ENCODE peak calls at places on chromosomes 5 and 9, in six cellular contexts. V is Panc1, M is RWPE1, S is foreskin fibroblast, I is WTC11, L is tibial nerve. A is an unnamed sample.

GRCh38 chr9:18490591-18491370 is 16.8 kb downstream of the ADAMTSL1 start:
- DNase-seq in V (peak; percentile 59), M (peak; percentile 72), S (peak; percentile 99), I (no peak), L (no peak), A (no peak)

GRCh38 chr5:146520731-146521130 is 4.7 kb upstream of the GPR151 start:
- DNase-seq in V (no peak), M (no peak), S (no peak), I (no peak), L (no peak), A (no peak)

GRCh38 chr5:100726116-100726515 is 177.0 kb downstream of the ST8SIA4 start:
- DNase-seq in V (no peak), M (no peak), S (no peak), I (no peak), L (no peak), A (no peak)

GRCh38 chr9:115717711-115718173 is 435.8 kb upstream of the PAPPA start:
- DNase-seq in V (no peak), M (no peak), S (peak; percentile 45), I (no peak), L (no peak), A (no peak)

GRCh38 chr5:132506094-132506692 is 15.6 kb upstream of the IRF1 start:
- DNase-seq in V (no peak), M (peak; percentile 77), S (peak; percentile 86), I (no peak), L (no peak), A (no peak)

GRCh38 chr5:22651355-22651754 is 201.8 kb downstream of the CDH12 start:
- DNase-seq in V (no peak), M (no peak), S (no peak), I (no peak), L (no peak), A (no peak)

GRCh38 chr5:75457691-75458090 is 53.7 kb downstream of the CERT1 start:
- DNase-seq in V (no peak), M (peak; percentile 38), S (no peak), I (no peak), L (no peak), A (no peak)

GRCh38 chr5:98770158-98770910 is 3.1 kb upstream of the RGMB start:
- DNase-seq in V (no peak), M (no peak), S (peak; percentile 53), I (no peak), L (peak; percentile 31), A (peak; percentile 60)

GRCh38 chr9:79408617-79409016 is 163.1 kb upstream of the TLE4 start:
- DNase-seq in V (no peak), M (no peak), S (peak; percentile 8), I (no peak), L (no peak), A (no peak)

GRCh38 chr9:23559522-23559921 is 266.5 kb downstream of the ELAVL2 start:
- DNase-seq in V (no peak), M (no peak), S (no peak), I (no peak), L (no peak), A (no peak)

GRCh38 chr5:17223375-17224185 is 6.1 kb downstream of the BASP1 start:
- DNase-seq in V (no peak), M (no peak), S (no peak), I (no peak), L (no peak), A (no peak)

GRCh38 chr5:54362434-54362833 is 52.1 kb upstream of the ARL15 start:
- DNase-seq in V (no peak), M (no peak), S (peak; percentile 50), I (no peak), L (no peak), A (no peak)

GRCh38 chr9:100575765-100576368 is 2.0 kb upstream of the CAVIN4 start:
- DNase-seq in V (no peak), M (no peak), S (peak; percentile 68), I (no peak), L (no peak), A (no peak)

GRCh38 chr9:98967680-98968079 is 24.0 kb downstream of the COL15A1 start:
- DNase-seq in V (no peak), M (no peak), S (no peak), I (no peak), L (no peak), A (no peak)

GRCh38 chr5:172005708-172006377 is 595 bp downstream of the FBXW11 start:
- DNase-seq in V (no peak), M (peak; percentile 55), S (no peak), I (peak; percentile 34), L (no peak), A (no peak)

GRCh38 chr9:12723409-12724028 is 30.3 kb downstream of the TYRP1 start:
- DNase-seq in V (no peak), M (no peak), S (no peak), I (no peak), L (no peak), A (no peak)
- TF ChIP-seq CTCF in V (peak; percentile 26), M (peak; percentile 47), S (peak; percentile 40), I (no peak), L (peak; percentile 36), A (peak; percentile 63)

DNA sequence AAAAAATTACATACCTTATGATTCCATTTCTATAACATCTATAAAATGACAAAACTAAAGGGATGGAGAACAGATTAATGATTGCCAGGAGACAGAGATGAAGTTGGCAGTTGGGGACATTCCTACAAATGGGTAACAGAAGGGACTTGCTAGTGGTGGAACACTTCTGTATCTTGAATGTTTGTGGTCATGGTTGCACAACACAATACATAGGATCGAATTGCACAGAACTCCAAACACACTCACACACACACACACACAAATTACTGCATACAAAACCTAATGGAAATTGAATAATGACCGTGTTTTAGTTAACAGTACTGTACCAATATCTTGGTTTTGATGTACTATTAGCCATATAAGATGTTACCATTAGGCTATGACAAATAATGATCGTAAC is 330.7 kb upstream of the POU5F2 start:
- DNase-seq in V (no peak), M (no peak), S (peak; percentile 6), I (no peak), L (no peak), A (no peak)
- TF ChIP-seq CTCF in V (no peak), M (no peak), S (no peak), I (no peak), L (no peak), A (no peak)

DNA sequence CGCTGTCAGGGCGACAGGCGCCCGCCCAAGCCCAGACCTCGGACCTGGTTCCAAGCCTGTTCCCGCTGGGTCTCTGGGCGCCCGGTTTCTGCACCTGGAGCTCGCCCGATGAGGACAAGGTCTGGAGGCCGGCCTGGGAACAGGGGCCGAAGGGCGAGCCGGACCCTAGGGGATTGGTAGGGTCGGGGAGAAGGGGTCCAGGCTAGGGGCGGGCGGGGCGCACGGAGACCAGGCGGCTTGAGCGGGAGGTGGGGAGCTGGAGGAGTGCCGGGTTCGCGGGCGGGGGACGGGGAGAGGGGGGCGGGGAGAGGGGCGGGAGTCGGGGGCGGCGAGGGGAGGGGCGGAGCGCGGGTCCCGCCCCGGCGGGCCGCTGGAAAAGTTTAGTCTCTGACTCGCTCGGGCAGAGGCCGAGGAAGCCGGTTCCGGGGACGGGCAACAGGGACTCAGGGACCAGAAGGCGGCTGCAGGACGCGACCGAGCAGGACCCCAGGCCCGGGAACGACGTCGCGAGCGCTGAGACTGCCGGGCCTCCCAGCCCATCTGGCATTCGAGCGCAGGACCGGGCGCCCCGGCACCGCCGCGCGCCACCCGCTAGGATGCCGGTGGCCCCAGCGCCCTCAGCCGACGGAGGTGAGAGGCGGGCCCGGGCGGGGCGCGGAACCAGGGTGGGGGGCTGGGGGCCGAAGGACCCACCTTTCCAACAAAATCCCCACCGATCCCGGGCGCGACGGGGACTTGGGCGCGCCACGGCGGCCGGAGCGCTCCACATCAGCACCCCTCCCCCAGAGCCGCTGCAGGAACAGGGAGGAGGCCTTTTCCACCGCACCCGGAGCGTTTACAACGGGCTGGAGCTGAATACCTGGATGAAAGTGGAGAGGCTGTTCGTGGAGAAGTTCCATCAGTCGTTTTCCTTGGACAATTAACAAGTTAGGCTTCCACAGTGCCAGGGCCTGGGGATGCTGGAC is at the start of gene S1PR3:
- DNase-seq in V (no peak), M (peak; percentile 61), S (peak; percentile 44), I (peak; percentile 78), L (peak; percentile 31), A (no peak)
- TF ChIP-seq CTCF in V (peak; percentile 12), M (no peak), S (peak; percentile 11), I (no peak), L (no peak), A (no peak)

GRCh38 chr9:6910032-6910431 is 152.3 kb downstream of the KDM4C start:
- DNase-seq in V (no peak), M (no peak), S (no peak), I (no peak), L (no peak), A (no peak)
- TF ChIP-seq CTCF in V (peak; percentile 9), M (peak; percentile 46), S (peak; percentile 48), I (peak; percentile 25), L (no peak), A (peak; percentile 30)

GRCh38 chr5:175489693-175490443 is 11.5 kb downstream of the SFXN1 start:
- DNase-seq in V (no peak), M (no peak), S (no peak), I (no peak), L (no peak), A (no peak)
- TF ChIP-seq CTCF in V (no peak), M (no peak), S (no peak), I (no peak), L (no peak), A (no peak)

DNA sequence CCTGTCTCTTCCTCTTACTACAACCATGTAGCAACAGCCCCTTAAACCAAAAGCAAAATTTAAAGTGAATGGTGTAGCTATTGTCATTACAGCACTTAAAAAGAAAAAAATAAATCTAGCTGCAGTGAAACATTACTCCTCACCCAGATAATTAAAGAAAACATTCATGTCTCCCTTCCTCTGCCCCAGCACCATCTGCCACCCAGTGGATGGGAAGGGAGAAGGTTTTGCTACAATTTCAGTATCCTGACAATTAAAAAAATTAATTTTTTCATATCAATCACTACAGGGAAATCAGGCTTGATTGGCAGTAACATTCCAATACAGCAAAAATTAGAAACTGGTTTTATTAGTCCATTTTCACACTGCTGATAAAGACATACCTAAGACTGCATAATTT is 147.4 kb upstream of the PUM3 start:
- DNase-seq in V (no peak), M (no peak), S (no peak), I (no peak), L (no peak), A (no peak)
- TF ChIP-seq CTCF in V (no peak), M (no peak), S (no peak), I (no peak), L (no peak), A (no peak)

GRCh38 chr5:123119334-123119986 is 30.4 kb downstream of the PRDM6 start:
- DNase-seq in V (no peak), M (peak; percentile 17), S (no peak), I (peak; percentile 77), L (no peak), A (no peak)
- TF ChIP-seq CTCF in V (peak; percentile 41), M (no peak), S (peak; percentile 5), I (no peak), L (no peak), A (no peak)

GRCh38 chr9:126386088-126386487 is 59.5 kb downstream of the MVB12B start:
- DNase-seq in V (no peak), M (peak; percentile 60), S (no peak), I (peak; percentile 32), L (no peak), A (peak; percentile 73)
- TF ChIP-seq CTCF in V (peak; percentile 58), M (peak; percentile 12), S (peak; percentile 18), I (no peak), L (no peak), A (peak; percentile 62)

GRCh38 chr5:91252916-91253315 is 130.2 kb downstream of the ARRDC3 start:
- DNase-seq in V (no peak), M (no peak), S (no peak), I (no peak), L (no peak), A (no peak)
- TF ChIP-seq CTCF in V (no peak), M (no peak), S (no peak), I (no peak), L (no peak), A (no peak)

A was measured in dorsolateral prefrontal cortex.